ENCODE peak calls at places on chromosomes 3 and 15, in seven cellular contexts. F, U, M, K, W, C and Z are unnamed samples.

GRCh38 chr15:90358124-90359033 is 6.3 kb downstream of the ZNF774 start:
- DNase-seq in F (no peak), U (peak), M (no peak), K (peak), W (no peak), C (peak), Z (no peak)

GRCh38 chr15:63430766-63431451 is 49.3 kb upstream of the CA12 start:
- DNase-seq in F (no peak), U (no peak), M (no peak), K (no peak), W (no peak), C (no peak), Z (no peak)

GRCh38 chr15:70014311-70014707 is 83.4 kb downstream of the TLE3 start:
- DNase-seq in F (no peak), U (no peak), M (no peak), K (no peak), W (no peak), C (no peak), Z (no peak)

GRCh38 chr15:82566690-82567089 is 26.4 kb upstream of the RPS17 start:
- DNase-seq in F (no peak), U (peak), M (no peak), K (no peak), W (no peak), C (no peak), Z (no peak)

GRCh38 chr3:147409143-147410121 is at the start of gene ZIC1:
- DNase-seq in F (peak), U (peak), M (peak), K (no peak), W (no peak), C (no peak), Z (no peak)

GRCh38 chr3:177427540-177427939 is 230.3 kb upstream of the TBL1XR1 start:
- DNase-seq in F (no peak), U (peak), M (no peak), K (no peak), W (no peak), C (peak), Z (no peak)

GRCh38 chr3:130850846-130851245 is 43.0 kb upstream of the ATP2C1 start:
- DNase-seq in F (no peak), U (no peak), M (no peak), K (no peak), W (no peak), C (peak), Z (no peak)

GRCh38 chr3:56758539-56758981 is 43.2 kb downstream of the ARHGEF3 start:
- DNase-seq in F (peak), U (peak), M (no peak), K (no peak), W (no peak), C (peak), Z (peak)

GRCh38 chr15:87609474-87609873 is 647.1 kb downstream of the NTRK3 start:
- DNase-seq in F (no peak), U (peak), M (no peak), K (no peak), W (no peak), C (peak), Z (no peak)

GRCh38 chr15:64503197-64503596 is 42.8 kb downstream of the ZNF609 start:
- DNase-seq in F (no peak), U (peak), M (peak), K (peak), W (no peak), C (no peak), Z (no peak)

GRCh38 chr3:127366383-127366782 is 78.5 kb upstream of the PRR20G start:
- DNase-seq in F (no peak), U (no peak), M (no peak), K (no peak), W (no peak), C (no peak), Z (no peak)

GRCh38 chr15:41288464-41288863 is 43.9 kb downstream of the OIP5 start:
- DNase-seq in F (no peak), U (no peak), M (no peak), K (no peak), W (no peak), C (no peak), Z (no peak)

GRCh38 chr15:41292521-41292920 is 39.9 kb downstream of the OIP5 start:
- DNase-seq in F (no peak), U (no peak), M (no peak), K (no peak), W (no peak), C (no peak), Z (no peak)

GRCh38 chr15:41286665-41287333 is 45.6 kb downstream of the OIP5 start:
- DNase-seq in F (no peak), U (no peak), M (no peak), K (no peak), W (no peak), C (peak), Z (no peak)

GRCh38 chr15:41289953-41290352 is 42.4 kb downstream of the OIP5 start:
- DNase-seq in F (no peak), U (no peak), M (no peak), K (no peak), W (no peak), C (no peak), Z (no peak)

DNA sequence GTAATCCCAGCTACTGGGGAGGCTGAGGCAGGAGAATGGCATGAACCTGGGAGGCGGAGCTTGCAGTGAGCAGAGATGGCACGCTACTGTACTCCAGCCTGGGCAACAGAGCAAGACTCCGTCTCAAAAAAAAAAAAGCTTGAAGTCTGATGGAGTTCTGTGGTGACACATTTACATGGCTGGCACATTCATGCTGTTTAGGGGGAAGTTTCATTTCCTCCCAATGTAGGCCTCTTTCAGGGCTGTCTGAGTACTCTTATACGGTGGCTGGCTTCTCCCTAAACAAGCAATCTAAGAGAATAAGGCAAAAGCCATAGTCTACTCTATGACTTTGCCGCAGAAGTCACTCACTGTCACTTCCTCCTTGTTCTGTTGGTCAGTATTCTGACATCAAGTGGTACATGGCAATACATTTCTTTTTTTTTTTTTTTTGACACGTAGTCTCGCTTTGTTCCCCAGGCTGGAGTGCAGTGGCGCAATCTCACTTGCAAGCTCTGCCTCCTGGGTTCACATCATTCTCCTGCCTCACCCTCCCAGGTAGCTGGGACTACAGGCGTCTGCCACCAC is 41.2 kb downstream of the OIP5 start:
- DNase-seq in F (no peak), U (no peak), M (no peak), K (no peak), W (no peak), C (no peak), Z (no peak)
- H3K4me3 ChIP-seq in F (no peak), U (no peak), M (no peak), K (no peak), W (no peak), C (no peak), Z (no peak)

DNA sequence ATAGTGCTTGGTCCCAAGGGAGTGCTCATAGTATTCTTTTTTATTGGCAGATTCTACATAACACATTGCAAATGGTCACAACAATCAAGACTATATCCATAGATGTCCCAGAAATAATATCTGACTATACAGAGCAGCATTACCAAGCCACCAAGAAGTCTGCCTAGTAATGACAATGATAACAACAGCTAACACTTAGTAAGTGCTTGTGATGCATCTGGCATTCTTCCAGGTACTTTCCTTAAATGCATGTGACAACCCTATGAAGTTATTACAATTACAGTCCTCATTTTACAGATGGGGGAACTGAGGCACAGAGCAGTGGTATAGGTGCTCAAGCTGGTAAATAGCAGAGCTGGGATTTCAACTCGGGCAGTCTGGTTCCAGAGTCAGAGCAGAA is 49.6 kb upstream of the ICE2 start:
- DNase-seq in F (no peak), U (peak), M (no peak), K (no peak), W (no peak), C (peak), Z (no peak)
- H3K4me3 ChIP-seq in F (no peak), U (no peak), M (no peak), K (no peak), W (no peak), C (no peak), Z (no peak)

GRCh38 chr3:12796171-12797123 is at the start of gene CAND2:
- DNase-seq in F (peak), U (peak), M (peak), K (peak), W (no peak), C (no peak), Z (peak)
- H3K4me3 ChIP-seq in F (peak), U (peak), M (peak), K (no peak), W (peak), C (peak), Z (peak)

GRCh38 chr3:194201953-194202666 is 66.2 kb downstream of the HES1 start:
- DNase-seq in F (no peak), U (no peak), M (no peak), K (no peak), W (no peak), C (peak), Z (no peak)

GRCh38 chr3:194204036-194204792 is 68.3 kb downstream of the HES1 start:
- DNase-seq in F (no peak), U (no peak), M (no peak), K (no peak), W (no peak), C (no peak), Z (no peak)

GRCh38 chr3:194205675-194206133 is 69.8 kb downstream of the HES1 start:
- DNase-seq in F (peak), U (peak), M (no peak), K (no peak), W (no peak), C (peak), Z (no peak)

GRCh38 chr3:194204793-194205065 is 68.8 kb downstream of the HES1 start:
- DNase-seq in F (no peak), U (no peak), M (no peak), K (no peak), W (no peak), C (peak), Z (no peak)

GRCh38 chr3:194203482-194204035 is 67.6 kb downstream of the HES1 start:
- DNase-seq in F (no peak), U (no peak), M (no peak), K (no peak), W (no peak), C (peak), Z (no peak)
- H3K4me3 ChIP-seq in F (no peak), U (peak), M (no peak), K (no peak), W (peak), C (peak), Z (peak)

DNA sequence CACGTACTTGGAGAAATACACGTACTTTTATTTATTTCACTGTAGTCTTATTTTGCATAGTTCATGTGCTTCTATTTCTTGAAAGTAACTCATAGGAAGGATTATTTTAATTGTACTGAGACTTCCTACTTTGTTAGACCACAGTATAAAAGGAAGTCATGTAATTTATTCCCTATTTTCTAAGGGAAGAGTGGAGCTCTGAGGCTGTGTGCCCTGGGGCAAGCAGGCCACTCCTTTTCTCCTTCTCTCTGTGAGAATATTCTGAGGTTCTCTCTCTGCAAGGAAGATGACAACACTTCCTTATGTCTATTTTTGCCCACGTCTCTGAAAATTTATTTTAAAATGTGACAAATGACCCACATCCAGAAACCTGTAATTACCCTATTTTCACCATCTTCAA is 10.9 kb downstream of the KCTD6 start:
- DNase-seq in F (no peak), U (no peak), M (no peak), K (no peak), W (no peak), C (no peak), Z (no peak)
- H3K4me3 ChIP-seq in F (no peak), U (no peak), M (no peak), K (no peak), W (no peak), C (no peak), Z (no peak)

DNA sequence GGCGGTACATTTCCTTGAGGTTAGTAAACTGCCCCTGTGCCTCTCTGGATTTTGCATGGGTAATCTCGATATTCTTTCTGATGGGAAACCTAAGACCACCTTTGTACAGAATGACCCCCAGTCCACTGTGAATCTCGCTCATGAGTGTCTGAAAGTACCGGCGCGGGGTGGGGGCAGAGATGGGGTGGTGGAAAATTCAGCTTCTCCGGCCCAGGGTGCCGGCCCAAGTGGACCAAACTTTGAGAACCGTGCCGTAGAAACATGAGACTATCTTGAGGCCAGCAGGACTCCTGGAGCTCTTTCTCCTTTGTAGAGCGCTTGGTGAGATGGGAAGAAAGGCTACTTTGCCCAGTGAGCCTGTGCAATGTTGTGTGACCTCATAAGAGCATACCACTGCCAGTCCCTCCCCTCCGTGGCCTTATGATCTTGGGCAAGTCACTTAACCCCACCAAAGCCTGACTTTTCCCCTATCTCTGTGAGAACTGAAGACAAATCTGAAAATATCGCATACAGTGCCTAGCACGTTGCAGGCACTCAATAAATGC is 40.3 kb upstream of the VEPH1 start:
- DNase-seq in F (no peak), U (no peak), M (no peak), K (no peak), W (no peak), C (no peak), Z (no peak)
- H3K4me3 ChIP-seq in F (peak), U (peak), M (peak), K (no peak), W (peak), C (peak), Z (peak)

GRCh38 chr3:183448369-183449128 is 20.1 kb upstream of the MCF2L2 start:
- DNase-seq in F (no peak), U (no peak), M (no peak), K (no peak), W (no peak), C (no peak), Z (no peak)

GRCh38 chr3:183446838-183447205 is 18.4 kb upstream of the MCF2L2 start:
- DNase-seq in F (no peak), U (no peak), M (no peak), K (no peak), W (no peak), C (no peak), Z (no peak)

GRCh38 chr3:183449791-183450190 is 21.4 kb upstream of the MCF2L2 start:
- DNase-seq in F (no peak), U (peak), M (no peak), K (no peak), W (no peak), C (no peak), Z (no peak)

GRCh38 chr3:183447206-183448001 is 19.0 kb upstream of the MCF2L2 start:
- DNase-seq in F (peak), U (peak), M (peak), K (peak), W (peak), C (peak), Z (peak)

GRCh38 chr3:183449391-183449790 is 21.0 kb upstream of the MCF2L2 start:
- DNase-seq in F (peak), U (peak), M (no peak), K (no peak), W (no peak), C (no peak), Z (peak)
- H3K4me3 ChIP-seq in F (no peak), U (no peak), M (no peak), K (no peak), W (no peak), C (no peak), Z (peak)

DNA sequence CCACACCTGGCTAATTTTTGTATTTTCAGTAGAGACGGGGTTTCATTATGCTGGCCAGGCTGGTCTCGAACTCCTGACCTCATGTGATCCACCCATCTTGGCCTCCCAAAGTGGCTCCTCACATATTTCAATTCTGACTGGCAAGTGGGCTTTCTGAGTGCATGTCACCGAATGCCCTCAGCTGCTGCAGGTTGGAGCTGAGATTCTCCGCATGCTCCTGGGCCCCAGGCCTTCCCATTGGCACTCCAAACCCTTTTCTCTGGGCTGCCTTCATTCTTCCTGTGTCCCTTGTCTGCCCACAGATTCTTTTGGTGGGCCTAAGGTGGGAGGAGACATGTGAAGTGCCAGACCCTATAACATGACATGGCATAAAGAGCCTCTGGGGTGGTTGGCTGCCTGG is 67.3 kb downstream of the SYNM start:
- DNase-seq in F (no peak), U (no peak), M (no peak), K (no peak), W (no peak), C (no peak), Z (no peak)
- H3K4me3 ChIP-seq in F (no peak), U (no peak), M (no peak), K (no peak), W (no peak), C (no peak), Z (no peak)

GRCh38 chr3:42161050-42161935 is 70.1 kb downstream of the TRAK1 start:
- DNase-seq in F (no peak), U (peak), M (peak), K (no peak), W (no peak), C (peak), Z (no peak)
- H3K4me3 ChIP-seq in F (no peak), U (no peak), M (no peak), K (no peak), W (no peak), C (no peak), Z (no peak)

DNA sequence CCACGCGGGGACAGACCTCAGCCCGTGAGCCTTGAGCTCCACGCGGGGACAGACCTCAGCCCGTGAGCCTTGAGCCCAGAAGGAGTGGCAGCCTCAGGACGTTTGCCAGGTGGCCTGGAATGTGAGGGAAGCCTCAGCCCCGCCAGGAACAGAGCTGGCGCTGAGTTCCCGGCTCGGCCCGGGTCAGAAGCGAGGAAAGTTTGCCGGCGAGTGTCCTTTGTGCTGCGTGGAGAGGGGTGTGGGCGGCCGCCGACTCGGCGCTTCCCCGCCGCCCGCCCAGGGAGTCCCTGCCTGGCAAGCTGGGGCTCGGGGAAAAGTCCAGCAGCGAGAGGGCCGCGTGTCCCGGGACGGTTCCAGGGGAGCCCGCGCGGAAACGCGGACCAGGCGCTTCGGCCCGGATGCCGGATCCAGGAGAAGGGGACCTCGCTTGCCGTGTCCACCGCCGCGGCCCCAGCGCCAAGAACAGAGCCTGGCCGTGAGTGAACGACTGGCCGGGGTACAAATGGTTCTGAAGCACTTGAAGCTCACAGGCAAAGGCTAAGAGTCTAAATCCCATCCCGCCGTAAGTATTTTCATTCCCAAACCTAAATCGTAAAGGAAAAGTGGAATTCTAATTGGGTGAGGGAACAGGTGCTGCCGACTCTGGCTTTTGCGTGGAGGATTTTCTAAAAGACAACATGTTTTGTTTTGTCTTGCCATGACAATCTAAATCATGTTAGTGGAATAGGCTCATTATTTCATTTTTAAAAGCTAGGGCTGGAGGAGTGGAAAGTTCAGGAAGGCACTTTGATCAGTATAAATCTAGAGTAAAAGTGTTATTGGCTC is 1.7 kb downstream of the LRRN1 start:
- DNase-seq in F (peak), U (peak), M (no peak), K (peak), W (no peak), C (no peak), Z (peak)
- H3K4me3 ChIP-seq in F (no peak), U (peak), M (no peak), K (no peak), W (no peak), C (peak), Z (peak)